ENCODE peak calls at places on chromosomes 5 and 9, in four cellular contexts. S is GM12878, L is HepG2, T is K562. C is an unnamed sample. For H3K36me3, the result is how much of the 10 kb centered on the place peaks cover.

GRCh38 chr5:173917788-173918786 is 29.9 kb downstream of the CPEB4 start:
- DNase-seq in L (peak), T (peak), S (peak), C (peak)

GRCh38 chr9:119639287-119639955 is 270.2 kb upstream of the BRINP1 start:
- DNase-seq in T (no peak), L (no peak), S (no peak), C (no peak)

GRCh38 chr5:132674671-132675506 is 1.1 kb downstream of the IL4 start:
- DNase-seq in T (no peak), L (peak), S (peak), C (peak)

GRCh38 chr5:40432836-40433235 is 246.9 kb upstream of the PTGER4 start:
- DNase-seq in S (no peak), L (no peak), T (no peak), C (no peak)

GRCh38 chr5:113693621-113694130 is 180.2 kb downstream of the YTHDC2 start:
- DNase-seq in T (no peak), L (no peak), S (no peak), C (no peak)

GRCh38 chr9:5438301-5439162 is 807 bp upstream of the PLGRKT start:
- DNase-seq in S (peak), L (no peak), T (no peak), C (peak)

GRCh38 chr5:154356256-154356655 is 89.5 kb upstream of the SAP30L start:
- DNase-seq in L (no peak), S (no peak), T (no peak), C (no peak)

GRCh38 chr9:136566553-136566895 is 20.7 kb upstream of the NOTCH1 start:
- DNase-seq in L (no peak), T (no peak), S (no peak), C (no peak)

GRCh38 chr5:37738057-37738691 is 101.7 kb downstream of the GDNF start:
- DNase-seq in L (peak), T (peak), S (peak), C (peak)

GRCh38 chr5:55231476-55232193 is 1.8 kb downstream of the CCNO start:
- DNase-seq in L (no peak), T (no peak), S (no peak), C (peak)

GRCh38 chr9:125757834-125758233 is 10.7 kb downstream of the PBX3 start:
- DNase-seq in L (no peak), S (no peak), T (no peak), C (no peak)

GRCh38 chr9:109990541-109990940 is 210.5 kb downstream of the PALM2AKAP2 start:
- DNase-seq in L (no peak), S (no peak), T (no peak), C (no peak)
- H3K4me2 ChIP-seq in L (no peak), S (no peak), T (no peak), C (no peak)

DNA sequence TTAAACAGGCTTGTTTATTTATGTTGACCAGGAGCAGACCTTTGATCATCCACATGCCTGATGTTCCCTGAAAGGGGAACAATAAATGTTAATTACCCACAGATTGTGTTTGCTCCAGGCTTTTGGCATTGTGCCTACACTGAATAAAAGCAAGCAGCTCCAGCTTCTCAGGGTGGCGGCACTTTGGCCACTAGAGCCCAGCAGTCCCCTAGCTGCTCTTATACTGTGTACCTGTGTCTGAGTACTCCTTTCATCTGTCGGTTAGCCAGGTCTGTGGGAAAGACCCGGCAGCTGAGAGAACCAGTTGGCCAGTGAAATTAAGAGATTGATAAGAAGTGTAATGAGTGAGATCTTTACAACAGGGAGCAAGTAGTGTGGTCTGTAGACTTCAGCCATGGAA is 254.8 kb upstream of the FTMT start:
- DNase-seq in L (no peak), S (no peak), T (no peak), C (no peak)
- TF ChIP-seq MYC in L (no peak), S (no peak), T (no peak), C (no peak)

DNA sequence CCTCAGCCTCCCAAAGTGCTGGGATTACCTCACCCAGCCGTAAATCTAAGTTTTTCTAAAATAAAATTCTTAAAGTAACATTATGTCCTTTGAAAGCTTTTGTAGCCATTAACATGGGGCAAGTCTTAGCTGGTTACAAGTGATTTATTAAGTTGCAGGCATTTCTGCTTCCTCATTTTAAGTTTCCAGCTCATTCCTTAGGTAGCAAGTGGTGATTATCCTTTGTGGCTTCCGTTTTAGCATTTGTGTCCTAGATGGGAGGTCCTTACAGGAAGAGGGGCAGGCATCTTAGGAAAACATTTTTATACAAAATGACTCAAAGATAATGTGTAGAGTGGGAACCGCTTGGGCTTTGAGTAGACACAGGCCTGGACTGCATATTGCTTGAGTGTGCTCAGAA is 35.0 kb upstream of the ROPN1L start:
- DNase-seq in L (no peak), T (no peak), S (no peak), C (no peak)
- H3K36me3 ChIP-seq in L (under half), T (half or more), S (under half), C (under half)

GRCh38 chr5:57338849-57339340 is 143.7 kb downstream of the ACTBL2 start:
- DNase-seq in L (no peak), S (no peak), T (no peak), C (no peak)
- H3K4me2 ChIP-seq in L (no peak), S (no peak), T (no peak), C (no peak)

DNA sequence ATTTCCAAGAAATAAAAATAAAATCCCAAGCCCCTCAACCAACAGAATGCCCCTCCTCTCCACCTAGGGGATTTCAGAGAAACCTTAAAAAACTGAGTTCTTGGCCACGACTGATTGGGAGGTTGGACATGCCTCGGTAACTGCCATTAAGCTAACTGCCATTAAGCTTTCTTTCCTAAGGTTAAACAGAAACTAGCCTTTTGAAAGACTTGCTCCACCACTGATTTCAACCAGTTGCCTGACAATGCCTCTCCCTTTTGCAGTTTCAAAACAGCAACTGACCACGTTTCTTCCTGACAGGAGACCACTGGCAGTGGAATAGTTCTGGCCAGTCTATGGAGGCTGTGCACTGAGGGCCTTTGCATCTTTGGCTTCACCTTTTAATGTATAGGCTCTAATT is 39.3 kb upstream of the TRPC7 start:
- DNase-seq in L (no peak), S (no peak), T (no peak), C (no peak)
- TF ChIP-seq MYC in L (no peak), S (no peak), T (no peak), C (no peak)

GRCh38 chr9:132669329-132669635 is 501 bp downstream of the DDX31 start:
- DNase-seq in L (no peak), S (no peak), T (no peak), C (no peak)
- H3K36me3 ChIP-seq in L (under half), S (under half), T (half or more), C (under half)